ENCODE peak calls at places on chromosomes 12 and 14, in five cellular contexts. One of them, this sample, is unnamed.

GRCh38 chr12:62588916-62589315 is 122.3 kb downstream of the MON2 start:
- DNase-seq in cardiac fibroblast: no peak
- DNase-seq in CD8-positive, alpha-beta T cell: no peak
- DNase-seq in stomach: no peak
- DNase-seq in BE2C: no peak
- DNase-seq in this sample: peak

GRCh38 chr14:73272393-73272792 is 35.1 kb downstream of the PAPLN start:
- DNase-seq in cardiac fibroblast: no peak
- DNase-seq in CD8-positive, alpha-beta T cell: no peak
- DNase-seq in stomach: no peak
- DNase-seq in BE2C: no peak
- DNase-seq in this sample: no peak

GRCh38 chr14:68210729-68211299 is 391.2 kb downstream of the RAD51B start:
- DNase-seq in BE2C: no peak
- DNase-seq in cardiac fibroblast: peak
- DNase-seq in stomach: no peak
- DNase-seq in CD8-positive, alpha-beta T cell: peak
- DNase-seq in this sample: peak

GRCh38 chr12:102169922-102170698 is 27.5 kb downstream of the PMCH start:
- DNase-seq in stomach: no peak
- DNase-seq in CD8-positive, alpha-beta T cell: no peak
- DNase-seq in BE2C: peak
- DNase-seq in cardiac fibroblast: peak
- DNase-seq in this sample: peak

GRCh38 chr12:694734-695503 is 31.7 kb upstream of the NINJ2 start:
- DNase-seq in cardiac fibroblast: peak
- DNase-seq in stomach: no peak
- DNase-seq in CD8-positive, alpha-beta T cell: no peak
- DNase-seq in BE2C: no peak
- DNase-seq in this sample: peak

GRCh38 chr12:27652174-27652763 is 44.0 kb upstream of the REP15 start:
- DNase-seq in CD8-positive, alpha-beta T cell: peak
- DNase-seq in stomach: peak
- DNase-seq in BE2C: peak
- DNase-seq in cardiac fibroblast: peak
- DNase-seq in this sample: peak

GRCh38 chr14:23929822-23930294 is 23.7 kb upstream of the DHRS4 start:
- DNase-seq in stomach: peak
- DNase-seq in CD8-positive, alpha-beta T cell: peak
- DNase-seq in cardiac fibroblast: peak
- DNase-seq in BE2C: peak
- DNase-seq in this sample: peak

GRCh38 chr12:111753144-111753881 is 13.4 kb upstream of the ALDH2 start:
- DNase-seq in BE2C: peak
- DNase-seq in CD8-positive, alpha-beta T cell: no peak
- DNase-seq in stomach: peak
- DNase-seq in cardiac fibroblast: peak
- DNase-seq in this sample: peak

GRCh38 chr12:31620311-31620710 is 29.4 kb upstream of the DENND5B start:
- DNase-seq in cardiac fibroblast: no peak
- DNase-seq in CD8-positive, alpha-beta T cell: no peak
- DNase-seq in BE2C: no peak
- DNase-seq in stomach: no peak
- DNase-seq in this sample: no peak

GRCh38 chr12:61757831-61758505 is 502.2 kb upstream of the USP15 start:
- DNase-seq in cardiac fibroblast: no peak
- DNase-seq in stomach: no peak
- DNase-seq in CD8-positive, alpha-beta T cell: no peak
- DNase-seq in BE2C: no peak
- DNase-seq in this sample: peak

GRCh38 chr14:104266643-104267575 is 128.5 kb downstream of the KIF26A start:
- DNase-seq in BE2C: peak
- DNase-seq in stomach: peak
- DNase-seq in cardiac fibroblast: no peak
- DNase-seq in CD8-positive, alpha-beta T cell: no peak
- DNase-seq in this sample: no peak

GRCh38 chr14:105843444-105844046 is 317.2 kb downstream of the TMEM121 start:
- DNase-seq in stomach: no peak
- DNase-seq in cardiac fibroblast: no peak
- DNase-seq in BE2C: no peak
- DNase-seq in CD8-positive, alpha-beta T cell: no peak
- DNase-seq in this sample: no peak

GRCh38 chr12:7612851-7613250 is 52.9 kb downstream of the APOBEC1 start:
- DNase-seq in CD8-positive, alpha-beta T cell: no peak
- DNase-seq in cardiac fibroblast: no peak
- DNase-seq in stomach: no peak
- DNase-seq in BE2C: no peak
- DNase-seq in this sample: no peak

GRCh38 chr14:23551266-23552028 is at the start of gene ZFHX2:
- DNase-seq in stomach: peak
- DNase-seq in BE2C: peak
- DNase-seq in CD8-positive, alpha-beta T cell: peak
- DNase-seq in cardiac fibroblast: peak
- DNase-seq in this sample: peak

GRCh38 chr12:102645968-102646367 is 165.6 kb upstream of the IGF1 start:
- DNase-seq in BE2C: no peak
- DNase-seq in CD8-positive, alpha-beta T cell: no peak
- DNase-seq in stomach: no peak
- DNase-seq in cardiac fibroblast: no peak
- DNase-seq in this sample: no peak

GRCh38 chr12:132189378-132190011 is 45.2 kb downstream of the NOC4L start:
- DNase-seq in BE2C: peak
- DNase-seq in cardiac fibroblast: peak
- DNase-seq in CD8-positive, alpha-beta T cell: peak
- DNase-seq in stomach: peak
- DNase-seq in this sample: peak

GRCh38 chr14:64506751-64507150 is 2.2 kb downstream of the ZBTB1 start:
- DNase-seq in CD8-positive, alpha-beta T cell: no peak
- DNase-seq in BE2C: no peak
- DNase-seq in cardiac fibroblast: no peak
- DNase-seq in stomach: no peak
- DNase-seq in this sample: no peak

GRCh38 chr12:46174919-46175318 is 93.9 kb downstream of the SLC38A1 start:
- DNase-seq in stomach: no peak
- DNase-seq in CD8-positive, alpha-beta T cell: no peak
- DNase-seq in cardiac fibroblast: no peak
- DNase-seq in BE2C: no peak
- DNase-seq in this sample: no peak

GRCh38 chr12:3325736-3326135 is 165.3 kb upstream of the PRMT8 start:
- DNase-seq in stomach: no peak
- DNase-seq in BE2C: no peak
- DNase-seq in cardiac fibroblast: no peak
- DNase-seq in CD8-positive, alpha-beta T cell: no peak
- DNase-seq in this sample: no peak

GRCh38 chr14:95662376-95663186 is 23.6 kb upstream of the TCL1B start:
- DNase-seq in stomach: no peak
- DNase-seq in CD8-positive, alpha-beta T cell: no peak
- DNase-seq in cardiac fibroblast: no peak
- DNase-seq in BE2C: no peak
- DNase-seq in this sample: no peak

GRCh38 chr12:71046215-71046614 is 111.6 kb downstream of the TSPAN8 start:
- DNase-seq in stomach: no peak
- DNase-seq in BE2C: no peak
- DNase-seq in CD8-positive, alpha-beta T cell: no peak
- DNase-seq in cardiac fibroblast: peak
- DNase-seq in this sample: peak

GRCh38 chr14:72104011-72104613 is 171.9 kb downstream of the RGS6 start:
- DNase-seq in stomach: no peak
- DNase-seq in CD8-positive, alpha-beta T cell: no peak
- DNase-seq in BE2C: peak
- DNase-seq in cardiac fibroblast: no peak
- DNase-seq in this sample: no peak

GRCh38 chr12:49055978-49056754 is 4.4 kb downstream of the KMT2D start:
- DNase-seq in CD8-positive, alpha-beta T cell: peak
- DNase-seq in cardiac fibroblast: peak
- DNase-seq in stomach: peak
- DNase-seq in BE2C: peak
- DNase-seq in this sample: peak

GRCh38 chr14:23364164-23364571 is 804 bp downstream of the EFS start:
- DNase-seq in stomach: no peak
- DNase-seq in CD8-positive, alpha-beta T cell: no peak
- DNase-seq in BE2C: no peak
- DNase-seq in cardiac fibroblast: no peak
- DNase-seq in this sample: no peak

GRCh38 chr12:51247523-51248206 is 9.0 kb downstream of the DAZAP2 start:
- DNase-seq in cardiac fibroblast: no peak
- DNase-seq in BE2C: no peak
- DNase-seq in CD8-positive, alpha-beta T cell: no peak
- DNase-seq in stomach: no peak
- DNase-seq in this sample: no peak

GRCh38 chr14:73058923-73059311 is 583 bp downstream of the RBM25 start:
- DNase-seq in BE2C: peak
- DNase-seq in cardiac fibroblast: peak
- DNase-seq in stomach: no peak
- DNase-seq in CD8-positive, alpha-beta T cell: no peak
- DNase-seq in this sample: peak

GRCh38 chr12:118714051-118714460 is 267.3 kb upstream of the SRRM4 start:
- DNase-seq in BE2C: peak
- DNase-seq in cardiac fibroblast: no peak
- DNase-seq in stomach: no peak
- DNase-seq in CD8-positive, alpha-beta T cell: no peak
- DNase-seq in this sample: no peak

GRCh38 chr12:116534341-116535121 is 24.6 kb upstream of the MAP1LC3B2 start:
- DNase-seq in stomach: no peak
- DNase-seq in BE2C: peak
- DNase-seq in cardiac fibroblast: no peak
- DNase-seq in CD8-positive, alpha-beta T cell: no peak
- DNase-seq in this sample: peak

GRCh38 chr12:50103767-50104321 is at the start of gene GPD1:
- DNase-seq in CD8-positive, alpha-beta T cell: no peak
- DNase-seq in BE2C: peak
- DNase-seq in cardiac fibroblast: peak
- DNase-seq in stomach: peak
- DNase-seq in this sample: peak

GRCh38 chr14:30569216-30569902 is 10.4 kb downstream of the G2E3 start:
- DNase-seq in BE2C: no peak
- DNase-seq in CD8-positive, alpha-beta T cell: no peak
- DNase-seq in stomach: no peak
- DNase-seq in cardiac fibroblast: no peak
- DNase-seq in this sample: no peak

GRCh38 chr14:66379116-66379515 is 107.1 kb upstream of the CCDC196 start:
- DNase-seq in CD8-positive, alpha-beta T cell: no peak
- DNase-seq in BE2C: no peak
- DNase-seq in stomach: peak
- DNase-seq in cardiac fibroblast: no peak
- DNase-seq in this sample: peak

GRCh38 chr12:68623984-68624383 is 13.3 kb downstream of the RAP1B start:
- DNase-seq in CD8-positive, alpha-beta T cell: no peak
- DNase-seq in cardiac fibroblast: no peak
- DNase-seq in BE2C: no peak
- DNase-seq in stomach: no peak
- DNase-seq in this sample: peak

GRCh38 chr14:55730602-55731001 is 150.6 kb downstream of the KTN1 start:
- DNase-seq in cardiac fibroblast: peak
- DNase-seq in CD8-positive, alpha-beta T cell: no peak
- DNase-seq in stomach: no peak
- DNase-seq in BE2C: no peak
- DNase-seq in this sample: no peak

GRCh38 chr14:99363051-99363450 is 91.1 kb upstream of the BCL11B start:
- DNase-seq in cardiac fibroblast: no peak
- DNase-seq in BE2C: no peak
- DNase-seq in stomach: no peak
- DNase-seq in CD8-positive, alpha-beta T cell: no peak
- DNase-seq in this sample: no peak

GRCh38 chr14:90061849-90062794 is at the start of gene KCNK13:
- DNase-seq in BE2C: peak
- DNase-seq in CD8-positive, alpha-beta T cell: no peak
- DNase-seq in stomach: no peak
- DNase-seq in cardiac fibroblast: no peak
- DNase-seq in this sample: no peak

GRCh38 chr14:93984987-93985410 is 8.6 kb upstream of the ASB2 start:
- DNase-seq in cardiac fibroblast: peak
- DNase-seq in stomach: no peak
- DNase-seq in CD8-positive, alpha-beta T cell: no peak
- DNase-seq in BE2C: peak
- DNase-seq in this sample: peak

GRCh38 chr14:101132051-101132541 is 228.6 kb upstream of the RTL1 start:
- DNase-seq in CD8-positive, alpha-beta T cell: no peak
- DNase-seq in stomach: peak
- DNase-seq in BE2C: no peak
- DNase-seq in cardiac fibroblast: no peak
- DNase-seq in this sample: no peak

GRCh38 chr14:65853407-65853955 is 441.0 kb downstream of the FUT8 start:
- DNase-seq in stomach: no peak
- DNase-seq in cardiac fibroblast: no peak
- DNase-seq in CD8-positive, alpha-beta T cell: no peak
- DNase-seq in BE2C: no peak
- DNase-seq in this sample: no peak

GRCh38 chr12:113221181-113221996 is at the start of gene TPCN1:
- DNase-seq in BE2C: peak
- DNase-seq in CD8-positive, alpha-beta T cell: peak
- DNase-seq in cardiac fibroblast: peak
- DNase-seq in stomach: peak
- DNase-seq in this sample: peak
- TF ChIP-seq CTCF in BE2C: no peak
- TF ChIP-seq CTCF in CD8-positive, alpha-beta T cell: no peak
- TF ChIP-seq CTCF in cardiac fibroblast: no peak
- TF ChIP-seq CTCF in stomach: no peak
- TF ChIP-seq CTCF in this sample: peak

GRCh38 chr14:60509438-60510253 is 700 bp downstream of the SIX6 start:
- DNase-seq in BE2C: no peak
- DNase-seq in cardiac fibroblast: no peak
- DNase-seq in CD8-positive, alpha-beta T cell: no peak
- DNase-seq in stomach: no peak
- DNase-seq in this sample: no peak
- H3K4me3 ChIP-seq in BE2C: peak
- H3K4me3 ChIP-seq in cardiac fibroblast: no peak
- H3K4me3 ChIP-seq in CD8-positive, alpha-beta T cell: no peak
- H3K4me3 ChIP-seq in stomach: no peak
- H3K4me3 ChIP-seq in this sample: no peak

DNA sequence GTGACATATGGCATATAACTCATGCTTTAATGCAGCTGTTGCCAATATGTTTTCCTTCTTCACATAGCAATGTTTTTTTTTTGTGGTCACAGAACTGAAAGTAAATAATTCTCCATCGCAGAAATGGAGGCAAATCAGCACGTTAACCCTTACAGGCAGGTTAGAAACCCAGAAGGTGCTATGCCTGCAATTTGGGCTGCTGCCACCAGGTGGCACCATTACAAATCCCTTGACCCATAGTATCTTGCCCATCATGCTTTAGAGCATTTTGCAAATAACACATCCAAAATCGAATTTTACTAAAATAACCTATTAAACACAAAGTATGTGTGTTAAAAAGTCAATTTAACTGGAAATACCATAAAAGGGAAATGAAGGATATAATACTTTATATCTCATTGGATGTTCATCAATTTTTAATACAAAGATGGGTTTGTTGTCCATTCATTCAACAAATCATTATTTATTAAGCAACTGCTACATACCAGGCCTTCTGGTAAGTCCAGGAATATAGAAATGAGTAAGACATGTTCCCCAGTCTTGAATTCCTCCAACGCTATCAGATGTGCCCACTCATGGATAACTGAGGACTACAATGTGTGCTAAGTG is 340.1 kb downstream of the GLT1D1 start:
- DNase-seq in cardiac fibroblast: no peak
- DNase-seq in CD8-positive, alpha-beta T cell: no peak
- DNase-seq in BE2C: peak
- DNase-seq in stomach: peak
- DNase-seq in this sample: peak
- TF ChIP-seq CTCF in cardiac fibroblast: peak
- TF ChIP-seq CTCF in CD8-positive, alpha-beta T cell: peak
- TF ChIP-seq CTCF in BE2C: peak
- TF ChIP-seq CTCF in stomach: peak
- TF ChIP-seq CTCF in this sample: peak

GRCh38 chr12:58916891-58917570 is 3.3 kb downstream of the LRIG3 start:
- DNase-seq in BE2C: no peak
- DNase-seq in cardiac fibroblast: peak
- DNase-seq in stomach: no peak
- DNase-seq in CD8-positive, alpha-beta T cell: no peak
- DNase-seq in this sample: peak
- H3K4me3 ChIP-seq in BE2C: no peak
- H3K4me3 ChIP-seq in cardiac fibroblast: peak
- H3K4me3 ChIP-seq in stomach: peak
- H3K4me3 ChIP-seq in CD8-positive, alpha-beta T cell: no peak
- H3K4me3 ChIP-seq in this sample: peak

This sample was measured in astrocyte of the spinal cord.